ENCODE peak calls at places on chromosome 2, in ten cellular contexts. One of them, this sample, is unnamed.

GRCh38 chr2:28689764-28690163 is 61.9 kb upstream of the PPP1CB start:
- DNase-seq in upper lobe of right lung: no peak
- DNase-seq in breast epithelium: no peak
- DNase-seq in CD8-positive, alpha-beta T cell: no peak
- DNase-seq in body of pancreas: no peak
- DNase-seq in cardiac muscle cell: no peak
- DNase-seq in SK-N-SH: no peak
- DNase-seq in A673: no peak
- DNase-seq in CD4-positive, alpha-beta T cell: no peak
- DNase-seq in left ventricle myocardium inferior: no peak
- DNase-seq in this sample: no peak

GRCh38 chr2:189285962-189286648 is 106.5 kb upstream of the COL5A2 start:
- DNase-seq in upper lobe of right lung: no peak
- DNase-seq in breast epithelium: no peak
- DNase-seq in CD8-positive, alpha-beta T cell: no peak
- DNase-seq in body of pancreas: no peak
- DNase-seq in cardiac muscle cell: peak; percentile 61
- DNase-seq in SK-N-SH: no peak
- DNase-seq in A673: peak; percentile 45
- DNase-seq in CD4-positive, alpha-beta T cell: no peak
- DNase-seq in left ventricle myocardium inferior: no peak
- DNase-seq in this sample: no peak

GRCh38 chr2:241081190-241081642 is 20.9 kb downstream of the MTERF4 start:
- DNase-seq in upper lobe of right lung: no peak
- DNase-seq in breast epithelium: no peak
- DNase-seq in CD8-positive, alpha-beta T cell: no peak
- DNase-seq in body of pancreas: no peak
- DNase-seq in cardiac muscle cell: no peak
- DNase-seq in SK-N-SH: no peak
- DNase-seq in A673: no peak
- DNase-seq in CD4-positive, alpha-beta T cell: no peak
- DNase-seq in left ventricle myocardium inferior: no peak
- DNase-seq in this sample: no peak

GRCh38 chr2:67845557-67846114 is 217.2 kb downstream of the C1D start:
- DNase-seq in upper lobe of right lung: no peak
- DNase-seq in breast epithelium: no peak
- DNase-seq in CD8-positive, alpha-beta T cell: no peak
- DNase-seq in body of pancreas: no peak
- DNase-seq in cardiac muscle cell: no peak
- DNase-seq in SK-N-SH: no peak
- DNase-seq in A673: no peak
- DNase-seq in CD4-positive, alpha-beta T cell: no peak
- DNase-seq in left ventricle myocardium inferior: no peak
- DNase-seq in this sample: no peak

GRCh38 chr2:131050896-131051295 is 42.4 kb downstream of the FAM168B start:
- DNase-seq in upper lobe of right lung: no peak
- DNase-seq in breast epithelium: no peak
- DNase-seq in CD8-positive, alpha-beta T cell: no peak
- DNase-seq in body of pancreas: no peak
- DNase-seq in cardiac muscle cell: no peak
- DNase-seq in SK-N-SH: no peak
- DNase-seq in A673: no peak
- DNase-seq in CD4-positive, alpha-beta T cell: no peak
- DNase-seq in left ventricle myocardium inferior: no peak
- DNase-seq in this sample: no peak

GRCh38 chr2:116264872-116265271 is 1549.6 kb upstream of the DDX18 start:
- DNase-seq in upper lobe of right lung: no peak
- DNase-seq in breast epithelium: no peak
- DNase-seq in CD8-positive, alpha-beta T cell: no peak
- DNase-seq in body of pancreas: no peak
- DNase-seq in cardiac muscle cell: no peak
- DNase-seq in SK-N-SH: no peak
- DNase-seq in A673: no peak
- DNase-seq in CD4-positive, alpha-beta T cell: no peak
- DNase-seq in left ventricle myocardium inferior: no peak
- DNase-seq in this sample: no peak

GRCh38 chr2:240503375-240503774 is 54.4 kb downstream of the ANKMY1 start:
- DNase-seq in upper lobe of right lung: no peak
- DNase-seq in breast epithelium: peak; percentile 31
- DNase-seq in CD8-positive, alpha-beta T cell: no peak
- DNase-seq in body of pancreas: no peak
- DNase-seq in cardiac muscle cell: no peak
- DNase-seq in SK-N-SH: no peak
- DNase-seq in A673: no peak
- DNase-seq in CD4-positive, alpha-beta T cell: no peak
- DNase-seq in left ventricle myocardium inferior: no peak
- DNase-seq in this sample: peak; percentile 10

GRCh38 chr2:109210431-109211200 is 81.6 kb downstream of the SH3RF3 start:
- DNase-seq in upper lobe of right lung: peak; percentile 48
- DNase-seq in breast epithelium: no peak
- DNase-seq in CD8-positive, alpha-beta T cell: no peak
- DNase-seq in body of pancreas: no peak
- DNase-seq in cardiac muscle cell: no peak
- DNase-seq in SK-N-SH: no peak
- DNase-seq in A673: no peak
- DNase-seq in CD4-positive, alpha-beta T cell: no peak
- DNase-seq in left ventricle myocardium inferior: no peak
- DNase-seq in this sample: no peak

GRCh38 chr2:122683018-122683417 is 927.6 kb downstream of the TSN start:
- DNase-seq in upper lobe of right lung: no peak
- DNase-seq in breast epithelium: no peak
- DNase-seq in CD8-positive, alpha-beta T cell: no peak
- DNase-seq in body of pancreas: no peak
- DNase-seq in cardiac muscle cell: no peak
- DNase-seq in SK-N-SH: no peak
- DNase-seq in A673: peak; percentile 29
- DNase-seq in CD4-positive, alpha-beta T cell: no peak
- DNase-seq in left ventricle myocardium inferior: no peak
- DNase-seq in this sample: no peak

GRCh38 chr2:165414187-165414586 is 55.3 kb upstream of the CSRNP3 start:
- DNase-seq in upper lobe of right lung: no peak
- DNase-seq in breast epithelium: no peak
- DNase-seq in CD8-positive, alpha-beta T cell: no peak
- DNase-seq in body of pancreas: no peak
- DNase-seq in cardiac muscle cell: no peak
- DNase-seq in SK-N-SH: no peak
- DNase-seq in A673: no peak
- DNase-seq in CD4-positive, alpha-beta T cell: no peak
- DNase-seq in left ventricle myocardium inferior: no peak
- DNase-seq in this sample: no peak

GRCh38 chr2:96885432-96886137 is 15.7 kb upstream of the SEMA4C start:
- DNase-seq in upper lobe of right lung: no peak
- DNase-seq in breast epithelium: no peak
- DNase-seq in CD8-positive, alpha-beta T cell: no peak
- DNase-seq in body of pancreas: no peak
- DNase-seq in cardiac muscle cell: no peak
- DNase-seq in SK-N-SH: no peak
- DNase-seq in A673: no peak
- DNase-seq in CD4-positive, alpha-beta T cell: no peak
- DNase-seq in left ventricle myocardium inferior: no peak
- DNase-seq in this sample: no peak

GRCh38 chr2:225566798-225567197 is 167.3 kb downstream of the NYAP2 start:
- DNase-seq in upper lobe of right lung: no peak
- DNase-seq in breast epithelium: no peak
- DNase-seq in CD8-positive, alpha-beta T cell: no peak
- DNase-seq in body of pancreas: peak; percentile 5
- DNase-seq in cardiac muscle cell: no peak
- DNase-seq in SK-N-SH: no peak
- DNase-seq in A673: no peak
- DNase-seq in CD4-positive, alpha-beta T cell: no peak
- DNase-seq in left ventricle myocardium inferior: no peak
- DNase-seq in this sample: no peak

GRCh38 chr2:9630001-9630749 is 622 bp downstream of the YWHAQ start:
- DNase-seq in upper lobe of right lung: peak; percentile 91
- DNase-seq in breast epithelium: peak; percentile 70
- DNase-seq in CD8-positive, alpha-beta T cell: peak; percentile 62
- DNase-seq in body of pancreas: peak; percentile 84
- DNase-seq in cardiac muscle cell: peak; percentile 87
- DNase-seq in SK-N-SH: peak; percentile 92
- DNase-seq in A673: peak; percentile 89
- DNase-seq in CD4-positive, alpha-beta T cell: peak; percentile 68
- DNase-seq in left ventricle myocardium inferior: peak; percentile 82
- DNase-seq in this sample: peak; percentile 87

GRCh38 chr2:233098615-233099014 is 38.5 kb downstream of the INPP5D start:
- DNase-seq in upper lobe of right lung: peak; percentile 61
- DNase-seq in breast epithelium: no peak
- DNase-seq in CD8-positive, alpha-beta T cell: no peak
- DNase-seq in body of pancreas: peak; percentile 55
- DNase-seq in cardiac muscle cell: peak; percentile 53
- DNase-seq in SK-N-SH: peak; percentile 60
- DNase-seq in A673: peak; percentile 68
- DNase-seq in CD4-positive, alpha-beta T cell: no peak
- DNase-seq in left ventricle myocardium inferior: no peak
- DNase-seq in this sample: no peak
- TF ChIP-seq CTCF in upper lobe of right lung: peak; percentile 39
- TF ChIP-seq CTCF in breast epithelium: no peak
- TF ChIP-seq CTCF in CD8-positive, alpha-beta T cell: peak; percentile 22
- TF ChIP-seq CTCF in body of pancreas: peak; percentile 41
- TF ChIP-seq CTCF in cardiac muscle cell: peak; percentile 38
- TF ChIP-seq CTCF in SK-N-SH: peak; percentile 46
- TF ChIP-seq CTCF in A673: peak; percentile 81
- TF ChIP-seq CTCF in CD4-positive, alpha-beta T cell: no peak
- TF ChIP-seq CTCF in left ventricle myocardium inferior: peak; percentile 53
- TF ChIP-seq CTCF in this sample: peak; percentile 36

GRCh38 chr2:234375481-234375880 is 121.4 kb downstream of the ARL4C start:
- DNase-seq in upper lobe of right lung: no peak
- DNase-seq in breast epithelium: no peak
- DNase-seq in CD8-positive, alpha-beta T cell: no peak
- DNase-seq in body of pancreas: no peak
- DNase-seq in cardiac muscle cell: no peak
- DNase-seq in SK-N-SH: no peak
- DNase-seq in A673: no peak
- DNase-seq in CD4-positive, alpha-beta T cell: no peak
- DNase-seq in left ventricle myocardium inferior: no peak
- DNase-seq in this sample: no peak

GRCh38 chr2:234376229-234376628 is 120.7 kb downstream of the ARL4C start:
- DNase-seq in upper lobe of right lung: no peak
- DNase-seq in breast epithelium: no peak
- DNase-seq in CD8-positive, alpha-beta T cell: no peak
- DNase-seq in body of pancreas: no peak
- DNase-seq in cardiac muscle cell: no peak
- DNase-seq in SK-N-SH: no peak
- DNase-seq in A673: no peak
- DNase-seq in CD4-positive, alpha-beta T cell: no peak
- DNase-seq in left ventricle myocardium inferior: no peak
- DNase-seq in this sample: no peak

GRCh38 chr2:234374671-234375245 is 122.1 kb downstream of the ARL4C start:
- DNase-seq in upper lobe of right lung: no peak
- DNase-seq in breast epithelium: no peak
- DNase-seq in CD8-positive, alpha-beta T cell: no peak
- DNase-seq in body of pancreas: no peak
- DNase-seq in cardiac muscle cell: no peak
- DNase-seq in SK-N-SH: no peak
- DNase-seq in A673: no peak
- DNase-seq in CD4-positive, alpha-beta T cell: no peak
- DNase-seq in left ventricle myocardium inferior: no peak
- DNase-seq in this sample: no peak

GRCh38 chr2:234378440-234378839 is 118.4 kb downstream of the ARL4C start:
- DNase-seq in upper lobe of right lung: no peak
- DNase-seq in breast epithelium: no peak
- DNase-seq in CD8-positive, alpha-beta T cell: no peak
- DNase-seq in body of pancreas: no peak
- DNase-seq in cardiac muscle cell: no peak
- DNase-seq in SK-N-SH: no peak
- DNase-seq in A673: no peak
- DNase-seq in CD4-positive, alpha-beta T cell: no peak
- DNase-seq in left ventricle myocardium inferior: no peak
- DNase-seq in this sample: no peak

GRCh38 chr2:234377761-234378341 is 119.0 kb downstream of the ARL4C start:
- DNase-seq in upper lobe of right lung: no peak
- DNase-seq in breast epithelium: no peak
- DNase-seq in CD8-positive, alpha-beta T cell: no peak
- DNase-seq in body of pancreas: no peak
- DNase-seq in cardiac muscle cell: no peak
- DNase-seq in SK-N-SH: no peak
- DNase-seq in A673: no peak
- DNase-seq in CD4-positive, alpha-beta T cell: no peak
- DNase-seq in left ventricle myocardium inferior: no peak
- DNase-seq in this sample: no peak
- H3K27ac ChIP-seq in upper lobe of right lung: no peak overlapping the region
- H3K27ac ChIP-seq in breast epithelium: peak overlapping the region; percentile 68
- H3K27ac ChIP-seq in CD8-positive, alpha-beta T cell: no peak overlapping the region
- H3K27ac ChIP-seq in body of pancreas: no peak overlapping the region
- H3K27ac ChIP-seq in cardiac muscle cell: no peak overlapping the region
- H3K27ac ChIP-seq in SK-N-SH: no peak overlapping the region
- H3K27ac ChIP-seq in A673: no peak overlapping the region
- H3K27ac ChIP-seq in CD4-positive, alpha-beta T cell: no peak overlapping the region
- H3K27ac ChIP-seq in left ventricle myocardium inferior: no peak overlapping the region
- H3K27ac ChIP-seq in this sample: no peak overlapping the region

GRCh38 chr2:32006992-32007391 is 3.8 kb downstream of the MEMO1 start:
- DNase-seq in upper lobe of right lung: no peak
- DNase-seq in breast epithelium: no peak
- DNase-seq in CD8-positive, alpha-beta T cell: no peak
- DNase-seq in body of pancreas: no peak
- DNase-seq in cardiac muscle cell: no peak
- DNase-seq in SK-N-SH: no peak
- DNase-seq in A673: no peak
- DNase-seq in CD4-positive, alpha-beta T cell: no peak
- DNase-seq in left ventricle myocardium inferior: no peak
- DNase-seq in this sample: no peak
- TF ChIP-seq CTCF in upper lobe of right lung: no peak
- TF ChIP-seq CTCF in breast epithelium: no peak
- TF ChIP-seq CTCF in CD8-positive, alpha-beta T cell: no peak
- TF ChIP-seq CTCF in body of pancreas: no peak
- TF ChIP-seq CTCF in cardiac muscle cell: no peak
- TF ChIP-seq CTCF in SK-N-SH: no peak
- TF ChIP-seq CTCF in A673: no peak
- TF ChIP-seq CTCF in CD4-positive, alpha-beta T cell: no peak
- TF ChIP-seq CTCF in left ventricle myocardium inferior: no peak
- TF ChIP-seq CTCF in this sample: no peak

GRCh38 chr2:178927173-178927572 is 120.0 kb upstream of the TTN start:
- DNase-seq in upper lobe of right lung: no peak
- DNase-seq in breast epithelium: no peak
- DNase-seq in CD8-positive, alpha-beta T cell: no peak
- DNase-seq in body of pancreas: no peak
- DNase-seq in cardiac muscle cell: no peak
- DNase-seq in SK-N-SH: no peak
- DNase-seq in A673: no peak
- DNase-seq in CD4-positive, alpha-beta T cell: no peak
- DNase-seq in left ventricle myocardium inferior: no peak
- DNase-seq in this sample: no peak

GRCh38 chr2:178924817-178925216 is 117.6 kb upstream of the TTN start:
- DNase-seq in upper lobe of right lung: no peak
- DNase-seq in breast epithelium: no peak
- DNase-seq in CD8-positive, alpha-beta T cell: no peak
- DNase-seq in body of pancreas: no peak
- DNase-seq in cardiac muscle cell: no peak
- DNase-seq in SK-N-SH: no peak
- DNase-seq in A673: no peak
- DNase-seq in CD4-positive, alpha-beta T cell: no peak
- DNase-seq in left ventricle myocardium inferior: no peak
- DNase-seq in this sample: no peak

GRCh38 chr2:178920916-178921513 is 113.8 kb upstream of the TTN start:
- DNase-seq in upper lobe of right lung: no peak
- DNase-seq in breast epithelium: no peak
- DNase-seq in CD8-positive, alpha-beta T cell: no peak
- DNase-seq in body of pancreas: no peak
- DNase-seq in cardiac muscle cell: no peak
- DNase-seq in SK-N-SH: no peak
- DNase-seq in A673: no peak
- DNase-seq in CD4-positive, alpha-beta T cell: no peak
- DNase-seq in left ventricle myocardium inferior: no peak
- DNase-seq in this sample: no peak

GRCh38 chr2:178928077-178928476 is 120.9 kb upstream of the TTN start:
- DNase-seq in upper lobe of right lung: no peak
- DNase-seq in breast epithelium: no peak
- DNase-seq in CD8-positive, alpha-beta T cell: no peak
- DNase-seq in body of pancreas: no peak
- DNase-seq in cardiac muscle cell: no peak
- DNase-seq in SK-N-SH: no peak
- DNase-seq in A673: no peak
- DNase-seq in CD4-positive, alpha-beta T cell: no peak
- DNase-seq in left ventricle myocardium inferior: no peak
- DNase-seq in this sample: no peak

GRCh38 chr2:178923546-178923945 is 116.3 kb upstream of the TTN start:
- DNase-seq in upper lobe of right lung: no peak
- DNase-seq in breast epithelium: no peak
- DNase-seq in CD8-positive, alpha-beta T cell: no peak
- DNase-seq in body of pancreas: no peak
- DNase-seq in cardiac muscle cell: no peak
- DNase-seq in SK-N-SH: no peak
- DNase-seq in A673: peak; percentile 24
- DNase-seq in CD4-positive, alpha-beta T cell: no peak
- DNase-seq in left ventricle myocardium inferior: no peak
- DNase-seq in this sample: no peak
- H3K27ac ChIP-seq in upper lobe of right lung: no peak overlapping the region
- H3K27ac ChIP-seq in breast epithelium: no peak overlapping the region
- H3K27ac ChIP-seq in CD8-positive, alpha-beta T cell: no peak overlapping the region
- H3K27ac ChIP-seq in body of pancreas: no peak overlapping the region
- H3K27ac ChIP-seq in cardiac muscle cell: peak overlapping the region; percentile 24
- H3K27ac ChIP-seq in SK-N-SH: no peak overlapping the region
- H3K27ac ChIP-seq in A673: no peak overlapping the region
- H3K27ac ChIP-seq in CD4-positive, alpha-beta T cell: no peak overlapping the region
- H3K27ac ChIP-seq in left ventricle myocardium inferior: no peak overlapping the region
- H3K27ac ChIP-seq in this sample: no peak overlapping the region